ENCODE peak calls at places on chromosome 20, in seven cellular contexts. H, Z, B, U, K, G and X are unnamed samples.
A peak's percentile ranks its signal among the peaks of the same experiment; 100 is the strongest.

GRCh38 chr20:33444797-33445560 is 1.4 kb upstream of the SNTA1 start:
- DNase-seq in H (no peak), Z (peak; percentile 31), B (no peak), U (peak; percentile 48), K (no peak), G (no peak), X (no peak)

GRCh38 chr20:13449868-13450441 is 188.8 kb downstream of the TASP1 start:
- DNase-seq in H (no peak), Z (no peak), B (no peak), U (peak; percentile 56), K (no peak), G (no peak), X (no peak)

GRCh38 chr20:53738039-53738944 is 144.7 kb upstream of the ZNF217 start:
- DNase-seq in H (no peak), Z (peak; percentile 54), B (peak; percentile 36), U (peak; percentile 98), K (no peak), G (no peak), X (no peak)

GRCh38 chr20:61941721-61942405 is 123.8 kb downstream of the TAF4 start:
- DNase-seq in H (no peak), Z (peak; percentile 7), B (no peak), U (no peak), K (peak; percentile 53), G (no peak), X (peak; percentile 43)

GRCh38 chr20:60053813-60054190 is 95.6 kb downstream of the CDH26 start:
- DNase-seq in H (no peak), Z (no peak), B (no peak), U (no peak), K (no peak), G (no peak), X (no peak)

GRCh38 chr20:11890331-11891080 is 27.2 kb upstream of the BTBD3 start:
- DNase-seq in H (peak; percentile 93), Z (peak; percentile 90), B (peak; percentile 78), U (peak; percentile 97), K (peak; percentile 92), G (peak; percentile 78), X (peak; percentile 92)

GRCh38 chr20:1370548-1371110 is 22.2 kb downstream of the FKBP1A start:
- DNase-seq in H (no peak), Z (no peak), B (no peak), U (peak; percentile 37), K (no peak), G (no peak), X (no peak)

GRCh38 chr20:50467618-50468373 is 42.4 kb upstream of the PTPN1 start:
- DNase-seq in H (no peak), Z (no peak), B (no peak), U (peak; percentile 60), K (no peak), G (peak; percentile 73), X (no peak)

GRCh38 chr20:11703119-11703518 is 214.6 kb upstream of the BTBD3 start:
- DNase-seq in H (no peak), Z (no peak), B (no peak), U (no peak), K (no peak), G (no peak), X (no peak)

GRCh38 chr20:58492795-58493538 is 22.2 kb downstream of the APCDD1L start:
- DNase-seq in H (no peak), Z (no peak), B (no peak), U (peak; percentile 19), K (no peak), G (no peak), X (no peak)
- TF ChIP-seq CTCF in H (no peak), Z (no peak), B (no peak), U (no peak), K (no peak), G (no peak), X (no peak)

DNA sequence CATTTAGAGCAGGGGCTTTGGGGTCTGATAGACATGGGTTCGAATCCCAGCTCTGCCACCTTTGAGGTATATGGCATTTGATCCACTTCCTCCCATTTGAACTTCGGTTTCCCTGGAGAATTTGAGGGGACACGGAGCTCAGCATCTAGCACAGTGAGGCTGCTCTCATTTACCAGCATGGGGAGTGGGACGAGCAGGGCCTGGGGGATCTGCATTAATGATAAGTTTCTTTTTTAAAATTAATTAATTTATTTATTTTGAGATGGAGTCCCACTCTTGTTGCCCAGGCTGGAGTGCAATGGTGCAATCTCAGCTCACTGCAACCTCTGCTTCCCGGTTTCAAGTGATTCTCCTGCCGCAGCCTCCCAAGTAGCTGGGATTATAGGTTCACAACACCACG is 52.6 kb downstream of the VSTM2L start:
- DNase-seq in H (no peak), Z (no peak), B (no peak), U (no peak), K (no peak), G (no peak), X (no peak)
- H3K27ac ChIP-seq in H (no peak overlapping the region), Z (no peak overlapping the region), B (no peak overlapping the region), U (no peak overlapping the region), K (no peak overlapping the region), G (no peak overlapping the region), X (no peak overlapping the region)

GRCh38 chr20:46434597-46434996 is 28.2 kb upstream of the ELMO2 start:
- DNase-seq in H (no peak), Z (no peak), B (no peak), U (no peak), K (no peak), G (no peak), X (no peak)

GRCh38 chr20:46435146-46435545 is 28.7 kb upstream of the ELMO2 start:
- DNase-seq in H (no peak), Z (no peak), B (no peak), U (no peak), K (no peak), G (no peak), X (no peak)

GRCh38 chr20:46433051-46433450 is 26.6 kb upstream of the ELMO2 start:
- DNase-seq in H (no peak), Z (no peak), B (no peak), U (peak; percentile 63), K (no peak), G (no peak), X (no peak)

GRCh38 chr20:46439837-46440236 is 33.4 kb upstream of the ELMO2 start:
- DNase-seq in H (no peak), Z (no peak), B (no peak), U (no peak), K (no peak), G (no peak), X (no peak)

GRCh38 chr20:46438156-46438750 is 31.8 kb upstream of the ELMO2 start:
- DNase-seq in H (no peak), Z (no peak), B (no peak), U (peak; percentile 73), K (no peak), G (peak; percentile 21), X (no peak)
- TF ChIP-seq CTCF in H (no peak), Z (peak; percentile 45), B (peak; percentile 48), U (peak; percentile 80), K (no peak), G (peak; percentile 45), X (no peak)

GRCh38 chr20:41360831-41361756 is 5.5 kb downstream of the EMILIN3 start:
- DNase-seq in H (no peak), Z (no peak), B (no peak), U (no peak), K (peak; percentile 68), G (no peak), X (no peak)
- H3K27ac ChIP-seq in H (no peak overlapping the region), Z (peak overlapping the region; percentile 84), B (no peak overlapping the region), U (no peak overlapping the region), K (no peak overlapping the region), G (no peak overlapping the region), X (no peak overlapping the region)